ENCODE peak calls at places on chromosomes 12 and 14, in nine cellular contexts. One of them, this sample, is unnamed. For H3K4me1, the result is how much of the 10 kb centered on the place peaks cover.

GRCh38 chr12:53791735-53792326 is 40.1 kb upstream of the CISTR start:
- DNase-seq in sigmoid colon: no peak
- DNase-seq in stomach: peak
- DNase-seq in esophagus squamous epithelium: no peak
- DNase-seq in A549: peak
- DNase-seq in uterus: no peak
- DNase-seq in prostate gland: no peak
- DNase-seq in body of pancreas: peak
- DNase-seq in heart left ventricle: no peak
- DNase-seq in this sample: peak

GRCh38 chr14:101031721-101032120 is 128.2 kb upstream of the RTL1 start:
- DNase-seq in uterus: peak
- DNase-seq in sigmoid colon: peak
- DNase-seq in body of pancreas: no peak
- DNase-seq in stomach: no peak
- DNase-seq in A549: no peak
- DNase-seq in esophagus squamous epithelium: no peak
- DNase-seq in heart left ventricle: peak
- DNase-seq in prostate gland: no peak
- DNase-seq in this sample: no peak

GRCh38 chr12:67080637-67081036 is 188.5 kb upstream of the CAND1 start:
- DNase-seq in A549: no peak
- DNase-seq in body of pancreas: no peak
- DNase-seq in sigmoid colon: no peak
- DNase-seq in esophagus squamous epithelium: no peak
- DNase-seq in heart left ventricle: no peak
- DNase-seq in stomach: no peak
- DNase-seq in uterus: no peak
- DNase-seq in prostate gland: no peak
- DNase-seq in this sample: no peak

GRCh38 chr14:71803539-71804260 is 128.5 kb upstream of the RGS6 start:
- DNase-seq in prostate gland: no peak
- DNase-seq in stomach: no peak
- DNase-seq in heart left ventricle: no peak
- DNase-seq in sigmoid colon: no peak
- DNase-seq in body of pancreas: no peak
- DNase-seq in uterus: no peak
- DNase-seq in A549: peak
- DNase-seq in esophagus squamous epithelium: no peak
- DNase-seq in this sample: no peak

GRCh38 chr14:32345311-32345771 is 16.2 kb downstream of the AKAP6 start:
- DNase-seq in sigmoid colon: no peak
- DNase-seq in heart left ventricle: no peak
- DNase-seq in esophagus squamous epithelium: no peak
- DNase-seq in stomach: no peak
- DNase-seq in prostate gland: no peak
- DNase-seq in uterus: no peak
- DNase-seq in body of pancreas: no peak
- DNase-seq in A549: peak
- DNase-seq in this sample: no peak

GRCh38 chr12:119687344-119687865 is 19.5 kb downstream of the PRKAB1 start:
- DNase-seq in prostate gland: no peak
- DNase-seq in uterus: no peak
- DNase-seq in sigmoid colon: no peak
- DNase-seq in esophagus squamous epithelium: no peak
- DNase-seq in stomach: no peak
- DNase-seq in body of pancreas: no peak
- DNase-seq in heart left ventricle: no peak
- DNase-seq in A549: no peak
- DNase-seq in this sample: no peak

GRCh38 chr12:85872497-85873091 is 1.5 kb upstream of the NTS start:
- DNase-seq in sigmoid colon: no peak
- DNase-seq in heart left ventricle: no peak
- DNase-seq in esophagus squamous epithelium: no peak
- DNase-seq in stomach: no peak
- DNase-seq in body of pancreas: no peak
- DNase-seq in uterus: no peak
- DNase-seq in A549: peak
- DNase-seq in prostate gland: no peak
- DNase-seq in this sample: no peak

GRCh38 chr14:55071870-55072640 is 20.6 kb downstream of the MAPK1IP1L start:
- DNase-seq in sigmoid colon: no peak
- DNase-seq in stomach: no peak
- DNase-seq in body of pancreas: no peak
- DNase-seq in esophagus squamous epithelium: no peak
- DNase-seq in A549: peak
- DNase-seq in uterus: no peak
- DNase-seq in prostate gland: no peak
- DNase-seq in heart left ventricle: no peak
- DNase-seq in this sample: peak

GRCh38 chr12:40325349-40325960 is 100.7 kb downstream of the LRRK2 start:
- DNase-seq in A549: peak
- DNase-seq in esophagus squamous epithelium: no peak
- DNase-seq in sigmoid colon: no peak
- DNase-seq in body of pancreas: no peak
- DNase-seq in heart left ventricle: no peak
- DNase-seq in prostate gland: no peak
- DNase-seq in stomach: no peak
- DNase-seq in uterus: no peak
- DNase-seq in this sample: peak

GRCh38 chr12:108381793-108382436 is 42.8 kb upstream of the CMKLR1 start:
- DNase-seq in uterus: no peak
- DNase-seq in stomach: no peak
- DNase-seq in heart left ventricle: no peak
- DNase-seq in body of pancreas: no peak
- DNase-seq in A549: no peak
- DNase-seq in prostate gland: no peak
- DNase-seq in sigmoid colon: no peak
- DNase-seq in esophagus squamous epithelium: no peak
- DNase-seq in this sample: peak

GRCh38 chr14:26328766-26329165 is 269.1 kb downstream of the NOVA1 start:
- DNase-seq in A549: no peak
- DNase-seq in sigmoid colon: no peak
- DNase-seq in body of pancreas: no peak
- DNase-seq in prostate gland: no peak
- DNase-seq in esophagus squamous epithelium: no peak
- DNase-seq in uterus: no peak
- DNase-seq in stomach: no peak
- DNase-seq in heart left ventricle: no peak
- DNase-seq in this sample: no peak

GRCh38 chr12:57255916-57256315 is 4.9 kb upstream of the STAC3 start:
- DNase-seq in heart left ventricle: no peak
- DNase-seq in uterus: no peak
- DNase-seq in sigmoid colon: no peak
- DNase-seq in A549: no peak
- DNase-seq in esophagus squamous epithelium: no peak
- DNase-seq in body of pancreas: no peak
- DNase-seq in stomach: no peak
- DNase-seq in prostate gland: no peak
- DNase-seq in this sample: peak
- TF ChIP-seq POLR2A in heart left ventricle: no peak
- TF ChIP-seq POLR2A in uterus: no peak
- TF ChIP-seq POLR2A in sigmoid colon: no peak
- TF ChIP-seq POLR2A in A549: no peak
- TF ChIP-seq POLR2A in esophagus squamous epithelium: no peak
- TF ChIP-seq POLR2A in body of pancreas: no peak
- TF ChIP-seq POLR2A in stomach: no peak
- TF ChIP-seq POLR2A in prostate gland: no peak
- TF ChIP-seq POLR2A in this sample: no peak

DNA sequence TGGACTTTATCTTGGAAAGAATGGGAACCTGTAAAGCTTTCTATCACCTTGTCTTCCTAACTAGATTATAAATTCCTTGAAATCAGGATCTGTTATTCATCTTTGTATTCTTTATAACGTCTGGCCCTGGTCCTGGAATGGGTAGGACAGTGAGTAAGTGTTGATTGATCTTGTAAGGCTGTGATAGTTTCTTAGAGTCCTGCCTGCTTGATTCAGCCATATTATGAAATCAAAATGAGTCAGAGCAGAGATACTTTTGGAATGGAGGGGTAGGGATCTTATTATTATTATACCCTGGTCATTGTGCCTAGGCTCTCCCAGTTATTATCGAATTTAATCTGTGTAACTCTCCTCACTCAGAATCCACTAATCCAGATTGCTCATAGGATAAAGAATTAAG is 93.1 kb downstream of the DAAM1 start:
- DNase-seq in uterus: no peak
- DNase-seq in sigmoid colon: no peak
- DNase-seq in A549: no peak
- DNase-seq in body of pancreas: no peak
- DNase-seq in prostate gland: no peak
- DNase-seq in heart left ventricle: no peak
- DNase-seq in stomach: no peak
- DNase-seq in esophagus squamous epithelium: no peak
- DNase-seq in this sample: no peak
- H3K4me1 ChIP-seq in uterus: under half
- H3K4me1 ChIP-seq in sigmoid colon: under half
- H3K4me1 ChIP-seq in A549: half or more
- H3K4me1 ChIP-seq in body of pancreas: under half
- H3K4me1 ChIP-seq in prostate gland: under half
- H3K4me1 ChIP-seq in heart left ventricle: under half
- H3K4me1 ChIP-seq in stomach: under half
- H3K4me1 ChIP-seq in esophagus squamous epithelium: under half
- H3K4me1 ChIP-seq in this sample: under half

DNA sequence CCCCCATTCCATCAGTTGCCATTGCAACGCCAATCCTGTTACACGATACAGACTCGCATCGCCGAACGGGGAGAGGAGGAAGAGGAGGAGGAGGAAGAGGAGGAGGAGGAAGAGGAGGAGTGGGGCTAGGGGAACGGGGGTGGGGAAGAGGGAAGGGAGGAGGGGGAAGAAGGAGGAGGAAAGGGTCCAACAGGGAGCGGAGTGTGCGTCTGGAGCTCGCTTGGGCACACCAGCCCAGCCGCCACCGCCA is 241 bp downstream of the MDGA2 start:
- DNase-seq in stomach: no peak
- DNase-seq in heart left ventricle: no peak
- DNase-seq in A549: no peak
- DNase-seq in sigmoid colon: no peak
- DNase-seq in body of pancreas: no peak
- DNase-seq in uterus: no peak
- DNase-seq in esophagus squamous epithelium: no peak
- DNase-seq in prostate gland: no peak
- DNase-seq in this sample: no peak
- TF ChIP-seq POLR2A in stomach: no peak
- TF ChIP-seq POLR2A in heart left ventricle: no peak
- TF ChIP-seq POLR2A in A549: no peak
- TF ChIP-seq POLR2A in sigmoid colon: no peak
- TF ChIP-seq POLR2A in body of pancreas: no peak
- TF ChIP-seq POLR2A in uterus: no peak
- TF ChIP-seq POLR2A in esophagus squamous epithelium: no peak
- TF ChIP-seq POLR2A in prostate gland: no peak
- TF ChIP-seq POLR2A in this sample: no peak

GRCh38 chr12:2891240-2892053 is 756 bp downstream of the TULP3 start:
- DNase-seq in heart left ventricle: no peak
- DNase-seq in body of pancreas: peak
- DNase-seq in A549: peak
- DNase-seq in uterus: peak
- DNase-seq in prostate gland: peak
- DNase-seq in stomach: peak
- DNase-seq in esophagus squamous epithelium: no peak
- DNase-seq in sigmoid colon: peak
- DNase-seq in this sample: peak
- H3K4me1 ChIP-seq in heart left ventricle: under half
- H3K4me1 ChIP-seq in body of pancreas: under half
- H3K4me1 ChIP-seq in A549: under half
- H3K4me1 ChIP-seq in uterus: under half
- H3K4me1 ChIP-seq in prostate gland: under half
- H3K4me1 ChIP-seq in stomach: under half
- H3K4me1 ChIP-seq in esophagus squamous epithelium: under half
- H3K4me1 ChIP-seq in sigmoid colon: under half
- H3K4me1 ChIP-seq in this sample: under half

GRCh38 chr12:7127916-7128626 is 618 bp downstream of the RBP5 start:
- DNase-seq in esophagus squamous epithelium: no peak
- DNase-seq in uterus: no peak
- DNase-seq in prostate gland: no peak
- DNase-seq in A549: no peak
- DNase-seq in body of pancreas: no peak
- DNase-seq in sigmoid colon: peak
- DNase-seq in heart left ventricle: no peak
- DNase-seq in stomach: no peak
- DNase-seq in this sample: no peak
- TF ChIP-seq POLR2A in esophagus squamous epithelium: no peak
- TF ChIP-seq POLR2A in uterus: no peak
- TF ChIP-seq POLR2A in prostate gland: no peak
- TF ChIP-seq POLR2A in A549: no peak
- TF ChIP-seq POLR2A in body of pancreas: no peak
- TF ChIP-seq POLR2A in sigmoid colon: no peak
- TF ChIP-seq POLR2A in heart left ventricle: no peak
- TF ChIP-seq POLR2A in stomach: no peak
- TF ChIP-seq POLR2A in this sample: no peak

This sample was measured in testis.